ENCODE peak calls at places on chromosome 7, in four cellular contexts. One of them, this sample, is unnamed.
A peak's percentile ranks its signal among the peaks of the same experiment; 100 is the strongest.

GRCh38 chr7:17530741-17531417 is 232.4 kb downstream of the AHR start:
- DNase-seq in H1: no peak
- DNase-seq in psoas muscle: no peak
- DNase-seq in T-helper 17 cell: no peak
- DNase-seq in this sample: peak; percentile 51

GRCh38 chr7:45573636-45574470 is at the start of gene ADCY1:
- DNase-seq in T-helper 17 cell: no peak
- DNase-seq in psoas muscle: no peak
- DNase-seq in H1: peak; percentile 75
- DNase-seq in this sample: no peak

GRCh38 chr7:13055732-13056369 is 368.4 kb downstream of the ARL4A start:
- DNase-seq in T-helper 17 cell: no peak
- DNase-seq in psoas muscle: no peak
- DNase-seq in H1: no peak
- DNase-seq in this sample: no peak

GRCh38 chr7:73509463-73509862 is 12.6 kb downstream of the BAZ1B start:
- DNase-seq in psoas muscle: no peak
- DNase-seq in H1: no peak
- DNase-seq in T-helper 17 cell: no peak
- DNase-seq in this sample: no peak

GRCh38 chr7:48610705-48611104 is 313.6 kb upstream of the CDC14C start:
- DNase-seq in T-helper 17 cell: no peak
- DNase-seq in psoas muscle: no peak
- DNase-seq in H1: no peak
- DNase-seq in this sample: no peak

GRCh38 chr7:104410742-104411141 is 82.3 kb downstream of the LHFPL3 start:
- DNase-seq in H1: no peak
- DNase-seq in psoas muscle: no peak
- DNase-seq in T-helper 17 cell: no peak
- DNase-seq in this sample: no peak

GRCh38 chr7:145644426-145645154 is 472.0 kb upstream of the CNTNAP2 start:
- DNase-seq in T-helper 17 cell: no peak
- DNase-seq in H1: no peak
- DNase-seq in psoas muscle: no peak
- DNase-seq in this sample: no peak

GRCh38 chr7:44448456-44448855 is 42.0 kb downstream of the NUDCD3 start:
- DNase-seq in psoas muscle: no peak
- DNase-seq in T-helper 17 cell: no peak
- DNase-seq in H1: no peak
- DNase-seq in this sample: no peak

GRCh38 chr7:42493436-42494198 is 256.6 kb upstream of the GLI3 start:
- DNase-seq in T-helper 17 cell: no peak
- DNase-seq in H1: peak; percentile 70
- DNase-seq in psoas muscle: peak; percentile 81
- DNase-seq in this sample: peak; percentile 92

GRCh38 chr7:1977876-1978441 is 254.8 kb downstream of the MAD1L1 start:
- DNase-seq in T-helper 17 cell: no peak
- DNase-seq in psoas muscle: peak; percentile 8
- DNase-seq in H1: no peak
- DNase-seq in this sample: no peak

GRCh38 chr7:29035044-29035740 is 77.1 kb upstream of the TRIL start:
- DNase-seq in H1: no peak
- DNase-seq in psoas muscle: peak; percentile 25
- DNase-seq in T-helper 17 cell: no peak
- DNase-seq in this sample: peak; percentile 85